ENCODE peak calls at places on chromosome 18, in four cellular contexts. W, A, S and U are unnamed samples.

GRCh38 chr18:54873884-54874255 is 45.6 kb downstream of the RAB27B start:
- DNase-seq in A (no peak), W (no peak), S (no peak), U (no peak)

GRCh38 chr18:33755918-33756590 is 178.0 kb downstream of the ASXL3 start:
- DNase-seq in S (no peak), W (peak; percentile 81), A (no peak), U (peak; percentile 18)

GRCh38 chr18:58960946-58961722 is 96.5 kb downstream of the ZNF532 start:
- DNase-seq in A (no peak), W (no peak), S (no peak), U (no peak)

GRCh38 chr18:2978626-2979025 is 34.3 kb downstream of the LPIN2 start:
- DNase-seq in A (no peak), W (no peak), S (no peak), U (no peak)

GRCh38 chr18:66894851-66895250 is 291.0 kb upstream of the CDH19 start:
- DNase-seq in A (no peak), S (no peak), W (no peak), U (no peak)

GRCh38 chr18:73895701-73896100 is 251.9 kb downstream of the FBXO15 start:
- DNase-seq in W (no peak), A (no peak), S (no peak), U (no peak)

GRCh38 chr18:49021433-49022129 is 70.8 kb upstream of the SMAD7 start:
- DNase-seq in A (peak; percentile 85), W (no peak), S (peak; percentile 83), U (peak; percentile 84)

GRCh38 chr18:62521588-62521987 is 1.2 kb upstream of the ZCCHC2 start:
- DNase-seq in A (no peak), S (no peak), W (no peak), U (no peak)

GRCh38 chr18:14921547-14921946 is 173.6 kb downstream of the ANKRD30B start:
- DNase-seq in W (no peak), S (no peak), A (no peak), U (no peak)

DNA sequence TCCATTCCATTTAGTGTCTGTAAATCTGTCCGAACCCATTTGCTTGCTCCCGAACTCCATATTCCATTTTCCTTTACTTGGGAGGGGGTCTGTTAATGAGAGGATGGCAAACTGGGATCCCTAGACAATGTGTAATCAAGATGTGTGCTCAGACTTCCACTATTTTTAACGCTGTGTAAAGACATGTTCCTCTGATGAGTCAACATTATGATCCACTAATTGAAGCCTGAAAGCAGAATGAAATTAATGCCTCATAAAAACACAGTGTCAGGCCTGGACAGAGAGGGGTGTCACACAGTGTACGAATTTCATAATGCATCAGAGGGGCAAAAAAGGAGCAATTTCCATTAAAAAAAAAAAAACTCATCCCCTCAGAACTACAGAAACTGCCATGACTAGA is 209.4 kb upstream of the DCC start:
- DNase-seq in A (no peak), S (no peak), W (no peak), U (no peak)
- H3K4me3 ChIP-seq in A (no peak overlapping the region), S (no peak overlapping the region), W (no peak overlapping the region), U (no peak overlapping the region)

DNA sequence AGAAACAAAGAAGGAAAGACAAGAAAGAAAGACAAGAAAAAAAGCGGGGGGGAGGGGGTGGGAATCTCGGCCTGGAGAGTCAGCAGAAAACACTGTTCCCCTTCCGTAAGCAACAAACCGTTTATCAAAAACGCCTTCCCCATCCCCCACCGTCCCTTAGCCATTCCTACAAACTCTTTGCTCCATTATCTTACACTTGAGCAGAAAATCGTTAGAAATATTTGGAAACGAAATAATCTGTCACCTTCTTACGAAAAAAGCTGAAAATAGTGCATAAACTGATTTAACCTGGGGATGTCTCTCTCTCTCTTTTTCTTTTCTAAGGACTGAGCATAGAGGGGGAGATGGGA is 3.2 kb downstream of the PTGR3 start:
- DNase-seq in S (no peak), W (no peak), A (no peak), U (no peak)
- H3K4me1 ChIP-seq in S (peaks cover 18% of the 10 kb centered on the region), W (peaks cover 43% of the 10 kb centered on the region), A (peaks cover 43% of the 10 kb centered on the region), U (peaks cover 14% of the 10 kb centered on the region)

GRCh38 chr18:79973517-79973916 is 9.1 kb downstream of the HSBP1L1 start:
- DNase-seq in W (no peak), A (no peak), S (no peak), U (no peak)
- H3K36me3 ChIP-seq in W (peaks cover 13% of the 10 kb centered on the region), A (peaks cover 77% of the 10 kb centered on the region), S (peaks cover 41% of the 10 kb centered on the region), U (no peaks in the 10 kb centered on the region)

GRCh38 chr18:31329787-31330438 is 12.0 kb downstream of the DSG1 start:
- DNase-seq in A (no peak), W (no peak), S (no peak), U (no peak)
- H3K4me3 ChIP-seq in A (no peak overlapping the region), W (no peak overlapping the region), S (no peak overlapping the region), U (no peak overlapping the region)